ENCODE peak calls at places on chromosomes 11 and 22, in five cellular contexts. P is T-cell; I is naive thymus-derived CD8-positive, alpha-beta T cell; R is stimulated activated CD8-positive, alpha-beta memory T cell treated with anti-CD3 and anti-CD28 coated beads, Interleukin-2, amount 100 ng/mL, for 48 hours; D is Panc1. G is an unnamed sample.

GRCh38 chr22:50074056-50074455 is 11.2 kb downstream of the MLC1 start:
- DNase-seq in P (no peak), D (no peak), R (no peak), I (no peak), G (no peak)

GRCh38 chr22:24407278-24407665 is 20.1 kb upstream of the ADORA2A start:
- DNase-seq in P (no peak), R (no peak), D (no peak), I (no peak), G (no peak)

GRCh38 chr22:48782326-48782725 is 1045.3 kb downstream of the BRD1 start:
- DNase-seq in R (no peak), P (no peak), D (no peak), I (no peak), G (no peak)

GRCh38 chr22:19959043-19959586 is 17.5 kb upstream of the TXNRD2 start:
- DNase-seq in P (no peak), R (no peak), D (no peak), I (no peak), G (no peak)

GRCh38 chr11:18171377-18172000 is 1.1 kb upstream of the MRGPRX4 start:
- DNase-seq in P (no peak), R (no peak), D (peak; percentile 15), I (no peak), G (no peak)

GRCh38 chr11:57513911-57514537 is 1.5 kb downstream of the SLC43A1 start:
- DNase-seq in I (no peak), R (no peak), P (peak; percentile 23), D (no peak), G (no peak)

GRCh38 chr11:13288375-13289029 is 10.9 kb downstream of the BMAL1 start:
- DNase-seq in P (no peak), I (no peak), D (no peak), R (no peak), G (no peak)

GRCh38 chr11:1573847-1574255 is 1.8 kb upstream of the DUSP8 start:
- DNase-seq in R (no peak), P (no peak), D (peak; percentile 55), I (no peak), G (no peak)

GRCh38 chr11:68053117-68053516 is 14.3 kb downstream of the TCIRG1 start:
- DNase-seq in R (no peak), D (no peak), P (no peak), I (no peak), G (no peak)

GRCh38 chr22:32202539-32203180 is 2.2 kb downstream of the RFPL2 start:
- DNase-seq in P (no peak), I (no peak), R (no peak), D (no peak), G (no peak)

GRCh38 chr11:9214765-9215164 is 50.4 kb downstream of the DENND5A start:
- DNase-seq in R (no peak), I (no peak), P (no peak), D (no peak), G (no peak)

GRCh38 chr11:95443386-95443785 is 212.4 kb upstream of the SESN3 start:
- DNase-seq in P (peak; percentile 1), R (peak; percentile 13), D (no peak), I (no peak), G (no peak)

GRCh38 chr11:130720232-130720787 is 196.0 kb downstream of the SNX19 start:
- DNase-seq in R (no peak), D (no peak), P (no peak), I (no peak), G (no peak)

GRCh38 chr11:36432747-36433146 is 77.3 kb downstream of the TRAF6 start:
- DNase-seq in R (no peak), I (no peak), P (no peak), D (no peak), G (no peak)

GRCh38 chr22:46641829-46642266 is 21.7 kb downstream of the GRAMD4 start:
- DNase-seq in D (no peak), R (no peak), I (no peak), P (no peak), G (no peak)

GRCh38 chr11:35629914-35630313 is 11.7 kb downstream of the FJX1 start:
- DNase-seq in I (no peak), R (no peak), P (no peak), D (peak; percentile 92), G (peak; percentile 97)

GRCh38 chr22:32409977-32410376 is 2.1 kb downstream of the RTCB start:
- DNase-seq in P (no peak), D (no peak), I (no peak), R (no peak), G (no peak)

GRCh38 chr11:33892906-33893594 is 1.2 kb upstream of the LMO2 start:
- DNase-seq in R (no peak), D (no peak), P (no peak), I (no peak), G (no peak)

GRCh38 chr11:31803813-31804438 is 7.2 kb downstream of the PAX6 start:
- DNase-seq in D (no peak), I (no peak), R (no peak), P (no peak), G (no peak)

GRCh38 chr11:73262851-73263495 is 9.2 kb upstream of the P2RY6 start:
- DNase-seq in D (no peak), R (no peak), P (no peak), I (no peak), G (no peak)

GRCh38 chr22:19187716-19188563 is 9.4 kb upstream of the SLC25A1 start:
- DNase-seq in P (no peak), I (no peak), D (no peak), R (no peak), G (no peak)